ENCODE peak calls at places on chromosomes 4 and X, in ten cellular contexts. One of them, this sample, is unnamed.

GRCh38 chr4:108204518-108204917 is 35.8 kb upstream of the LEF1 start:
- DNase-seq in OCI-LY7: no peak
- DNase-seq in breast epithelium: no peak
- DNase-seq in GM12878: no peak
- DNase-seq in dorsolateral prefrontal cortex: no peak
- DNase-seq in AG04450: no peak
- DNase-seq in heart left ventricle: no peak
- DNase-seq in hepatocyte: no peak
- DNase-seq in GM12865: no peak
- DNase-seq in psoas muscle: no peak
- DNase-seq in this sample: no peak

GRCh38 chr4:58553679-58554078 is 1443.5 kb upstream of the IGFBP7 start:
- DNase-seq in breast epithelium: no peak
- DNase-seq in dorsolateral prefrontal cortex: no peak
- DNase-seq in OCI-LY7: no peak
- DNase-seq in GM12865: no peak
- DNase-seq in psoas muscle: no peak
- DNase-seq in heart left ventricle: no peak
- DNase-seq in GM12878: no peak
- DNase-seq in hepatocyte: no peak
- DNase-seq in AG04450: no peak
- DNase-seq in this sample: no peak

GRCh38 chrX:101483705-101484104 is 1.6 kb upstream of the ARMCX4 start:
- DNase-seq in psoas muscle: no peak
- DNase-seq in breast epithelium: no peak
- DNase-seq in dorsolateral prefrontal cortex: no peak
- DNase-seq in GM12865: no peak
- DNase-seq in OCI-LY7: no peak
- DNase-seq in hepatocyte: no peak
- DNase-seq in heart left ventricle: no peak
- DNase-seq in GM12878: no peak
- DNase-seq in AG04450: no peak
- DNase-seq in this sample: no peak

GRCh38 chr4:87985097-87985886 is 9.8 kb downstream of the SPP1 start:
- DNase-seq in OCI-LY7: peak
- DNase-seq in dorsolateral prefrontal cortex: peak
- DNase-seq in heart left ventricle: peak
- DNase-seq in breast epithelium: no peak
- DNase-seq in psoas muscle: peak
- DNase-seq in GM12865: peak
- DNase-seq in hepatocyte: peak
- DNase-seq in GM12878: no peak
- DNase-seq in AG04450: no peak
- DNase-seq in this sample: no peak

GRCh38 chrX:136689441-136689840 is 41.5 kb downstream of the CD40LG start:
- DNase-seq in hepatocyte: no peak
- DNase-seq in OCI-LY7: no peak
- DNase-seq in dorsolateral prefrontal cortex: no peak
- DNase-seq in AG04450: no peak
- DNase-seq in GM12865: peak
- DNase-seq in breast epithelium: no peak
- DNase-seq in psoas muscle: no peak
- DNase-seq in GM12878: no peak
- DNase-seq in heart left ventricle: no peak
- DNase-seq in this sample: no peak

GRCh38 chrX:107831071-107831470 is 5.4 kb downstream of the MID2 start:
- DNase-seq in GM12878: no peak
- DNase-seq in dorsolateral prefrontal cortex: no peak
- DNase-seq in AG04450: no peak
- DNase-seq in psoas muscle: no peak
- DNase-seq in GM12865: no peak
- DNase-seq in OCI-LY7: no peak
- DNase-seq in hepatocyte: no peak
- DNase-seq in breast epithelium: no peak
- DNase-seq in heart left ventricle: no peak
- DNase-seq in this sample: no peak

GRCh38 chrX:46791927-46792825 is 33.3 kb upstream of the SLC9A7 start:
- DNase-seq in GM12878: peak
- DNase-seq in heart left ventricle: no peak
- DNase-seq in psoas muscle: no peak
- DNase-seq in breast epithelium: peak
- DNase-seq in dorsolateral prefrontal cortex: no peak
- DNase-seq in OCI-LY7: no peak
- DNase-seq in AG04450: no peak
- DNase-seq in hepatocyte: peak
- DNase-seq in GM12865: peak
- DNase-seq in this sample: peak

GRCh38 chr4:184812651-184813181 is 13.1 kb downstream of the ACSL1 start:
- DNase-seq in OCI-LY7: no peak
- DNase-seq in dorsolateral prefrontal cortex: no peak
- DNase-seq in GM12878: no peak
- DNase-seq in AG04450: no peak
- DNase-seq in psoas muscle: no peak
- DNase-seq in heart left ventricle: no peak
- DNase-seq in GM12865: no peak
- DNase-seq in hepatocyte: no peak
- DNase-seq in breast epithelium: no peak
- DNase-seq in this sample: no peak

GRCh38 chr4:136121431-136121830 is 1410.9 kb downstream of the PCDH18 start:
- DNase-seq in hepatocyte: no peak
- DNase-seq in breast epithelium: no peak
- DNase-seq in psoas muscle: no peak
- DNase-seq in GM12865: no peak
- DNase-seq in heart left ventricle: no peak
- DNase-seq in AG04450: no peak
- DNase-seq in dorsolateral prefrontal cortex: no peak
- DNase-seq in GM12878: no peak
- DNase-seq in OCI-LY7: no peak
- DNase-seq in this sample: no peak

GRCh38 chr4:55399581-55399980 is 3.8 kb downstream of the TMEM165 start:
- DNase-seq in OCI-LY7: no peak
- DNase-seq in AG04450: no peak
- DNase-seq in heart left ventricle: no peak
- DNase-seq in GM12865: no peak
- DNase-seq in hepatocyte: no peak
- DNase-seq in GM12878: no peak
- DNase-seq in psoas muscle: no peak
- DNase-seq in dorsolateral prefrontal cortex: no peak
- DNase-seq in breast epithelium: no peak
- DNase-seq in this sample: no peak

GRCh38 chr4:3299122-3299521 is 6.3 kb downstream of the RGS12 start:
- DNase-seq in AG04450: no peak
- DNase-seq in breast epithelium: no peak
- DNase-seq in heart left ventricle: peak
- DNase-seq in GM12865: no peak
- DNase-seq in GM12878: no peak
- DNase-seq in OCI-LY7: no peak
- DNase-seq in psoas muscle: no peak
- DNase-seq in hepatocyte: no peak
- DNase-seq in dorsolateral prefrontal cortex: peak
- DNase-seq in this sample: no peak
- H3K4me3 ChIP-seq in AG04450: no peak
- H3K4me3 ChIP-seq in breast epithelium: no peak
- H3K4me3 ChIP-seq in heart left ventricle: no peak
- H3K4me3 ChIP-seq in GM12865: no peak
- H3K4me3 ChIP-seq in GM12878: no peak
- H3K4me3 ChIP-seq in OCI-LY7: no peak
- H3K4me3 ChIP-seq in psoas muscle: no peak
- H3K4me3 ChIP-seq in hepatocyte: no peak
- H3K4me3 ChIP-seq in dorsolateral prefrontal cortex: no peak
- H3K4me3 ChIP-seq in this sample: no peak

DNA sequence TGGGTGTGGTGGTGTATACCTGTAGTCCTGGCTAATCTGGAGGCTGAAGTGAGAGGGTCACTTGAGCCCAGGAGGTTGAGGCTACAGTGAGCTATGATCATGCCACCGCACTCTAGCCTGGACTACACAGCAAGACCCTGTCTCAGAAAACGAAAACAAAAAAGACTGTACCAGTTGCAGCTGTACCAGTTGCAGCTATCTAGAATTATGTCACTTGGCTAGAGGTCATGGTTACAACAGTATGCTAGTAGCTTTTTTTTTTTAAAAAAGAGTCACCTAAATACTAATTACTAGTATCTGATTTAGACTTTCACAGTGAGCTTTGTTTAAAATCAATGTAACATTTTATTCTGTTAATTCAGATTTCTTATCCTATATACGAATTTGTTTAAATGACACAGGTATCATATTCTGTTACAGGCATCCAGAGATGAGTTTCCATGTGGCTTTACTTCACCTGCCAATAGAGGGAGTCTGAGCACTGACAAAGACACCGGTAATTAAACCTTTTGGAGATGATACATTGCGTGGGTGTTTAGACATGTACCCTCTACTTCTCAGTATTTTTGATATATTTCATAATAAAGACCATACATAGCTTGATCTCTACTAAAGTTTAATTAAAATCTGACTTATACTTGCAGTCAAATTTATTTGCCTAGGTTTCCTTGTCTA is 100.2 kb upstream of the IL13RA1 start:
- DNase-seq in breast epithelium: no peak
- DNase-seq in GM12878: no peak
- DNase-seq in heart left ventricle: no peak
- DNase-seq in hepatocyte: no peak
- DNase-seq in AG04450: no peak
- DNase-seq in psoas muscle: no peak
- DNase-seq in OCI-LY7: peak
- DNase-seq in dorsolateral prefrontal cortex: no peak
- DNase-seq in GM12865: peak
- DNase-seq in this sample: no peak
- TF ChIP-seq CTCF in breast epithelium: no peak
- TF ChIP-seq CTCF in GM12878: peak
- TF ChIP-seq CTCF in heart left ventricle: peak
- TF ChIP-seq CTCF in hepatocyte: peak
- TF ChIP-seq CTCF in AG04450: peak
- TF ChIP-seq CTCF in psoas muscle: peak
- TF ChIP-seq CTCF in OCI-LY7: peak
- TF ChIP-seq CTCF in dorsolateral prefrontal cortex: peak
- TF ChIP-seq CTCF in GM12865: peak
- TF ChIP-seq CTCF in this sample: peak

GRCh38 chrX:72029473-72030411 is 102.0 kb downstream of the RTL5 start:
- DNase-seq in OCI-LY7: no peak
- DNase-seq in psoas muscle: no peak
- DNase-seq in hepatocyte: peak
- DNase-seq in dorsolateral prefrontal cortex: no peak
- DNase-seq in heart left ventricle: no peak
- DNase-seq in breast epithelium: peak
- DNase-seq in AG04450: peak
- DNase-seq in GM12878: no peak
- DNase-seq in GM12865: no peak
- DNase-seq in this sample: peak
- H3K4me3 ChIP-seq in OCI-LY7: no peak
- H3K4me3 ChIP-seq in psoas muscle: no peak
- H3K4me3 ChIP-seq in hepatocyte: no peak
- H3K4me3 ChIP-seq in dorsolateral prefrontal cortex: no peak
- H3K4me3 ChIP-seq in heart left ventricle: no peak
- H3K4me3 ChIP-seq in breast epithelium: no peak
- H3K4me3 ChIP-seq in AG04450: peak
- H3K4me3 ChIP-seq in GM12878: no peak
- H3K4me3 ChIP-seq in GM12865: no peak
- H3K4me3 ChIP-seq in this sample: peak

GRCh38 chr4:122450847-122451246 is 5.7 kb downstream of the IL2 start:
- DNase-seq in hepatocyte: peak
- DNase-seq in heart left ventricle: no peak
- DNase-seq in breast epithelium: no peak
- DNase-seq in AG04450: no peak
- DNase-seq in GM12878: no peak
- DNase-seq in psoas muscle: no peak
- DNase-seq in GM12865: peak
- DNase-seq in dorsolateral prefrontal cortex: no peak
- DNase-seq in OCI-LY7: peak
- DNase-seq in this sample: peak
- TF ChIP-seq CTCF in hepatocyte: peak
- TF ChIP-seq CTCF in heart left ventricle: no peak
- TF ChIP-seq CTCF in breast epithelium: no peak
- TF ChIP-seq CTCF in AG04450: peak
- TF ChIP-seq CTCF in GM12878: peak
- TF ChIP-seq CTCF in psoas muscle: no peak
- TF ChIP-seq CTCF in GM12865: no peak
- TF ChIP-seq CTCF in dorsolateral prefrontal cortex: no peak
- TF ChIP-seq CTCF in OCI-LY7: peak
- TF ChIP-seq CTCF in this sample: peak

DNA sequence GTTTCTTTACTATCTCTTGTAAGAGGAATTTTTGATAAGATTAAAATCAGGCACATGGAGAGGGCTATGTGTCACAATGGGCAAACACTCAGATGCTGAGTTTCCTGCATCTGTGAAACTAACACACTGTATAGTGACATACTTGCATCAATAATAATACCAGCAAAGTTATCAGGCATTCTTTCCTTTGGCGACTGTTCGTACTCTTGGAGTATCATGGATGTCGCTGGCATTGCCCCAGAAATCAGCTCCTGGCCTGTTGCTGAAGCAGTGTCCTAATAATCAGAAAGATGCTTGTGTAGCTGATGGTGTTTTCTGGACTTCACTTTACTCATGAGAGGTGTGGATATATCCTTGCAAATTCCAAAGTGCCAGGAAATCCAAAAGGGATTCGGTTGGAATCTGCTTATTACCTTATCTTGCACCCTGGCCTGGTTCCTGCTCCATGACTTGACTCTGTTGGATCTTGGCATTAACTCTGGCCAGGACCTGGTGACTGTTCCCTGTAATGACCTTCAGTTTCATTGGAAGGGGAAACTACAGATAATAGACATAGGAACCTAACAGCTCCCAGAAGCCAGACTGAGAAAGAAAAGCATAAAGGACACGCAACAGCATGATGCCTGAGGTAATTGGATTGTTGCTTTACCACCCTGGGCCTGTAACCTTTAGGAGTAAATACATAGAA is 762.5 kb upstream of the GRIA3 start:
- DNase-seq in psoas muscle: no peak
- DNase-seq in GM12878: no peak
- DNase-seq in AG04450: no peak
- DNase-seq in GM12865: no peak
- DNase-seq in hepatocyte: no peak
- DNase-seq in OCI-LY7: no peak
- DNase-seq in dorsolateral prefrontal cortex: no peak
- DNase-seq in heart left ventricle: no peak
- DNase-seq in breast epithelium: no peak
- DNase-seq in this sample: no peak
- H3K4me3 ChIP-seq in psoas muscle: no peak
- H3K4me3 ChIP-seq in GM12878: no peak
- H3K4me3 ChIP-seq in AG04450: no peak
- H3K4me3 ChIP-seq in GM12865: no peak
- H3K4me3 ChIP-seq in hepatocyte: no peak
- H3K4me3 ChIP-seq in OCI-LY7: no peak
- H3K4me3 ChIP-seq in dorsolateral prefrontal cortex: no peak
- H3K4me3 ChIP-seq in heart left ventricle: no peak
- H3K4me3 ChIP-seq in breast epithelium: no peak
- H3K4me3 ChIP-seq in this sample: no peak

DNA sequence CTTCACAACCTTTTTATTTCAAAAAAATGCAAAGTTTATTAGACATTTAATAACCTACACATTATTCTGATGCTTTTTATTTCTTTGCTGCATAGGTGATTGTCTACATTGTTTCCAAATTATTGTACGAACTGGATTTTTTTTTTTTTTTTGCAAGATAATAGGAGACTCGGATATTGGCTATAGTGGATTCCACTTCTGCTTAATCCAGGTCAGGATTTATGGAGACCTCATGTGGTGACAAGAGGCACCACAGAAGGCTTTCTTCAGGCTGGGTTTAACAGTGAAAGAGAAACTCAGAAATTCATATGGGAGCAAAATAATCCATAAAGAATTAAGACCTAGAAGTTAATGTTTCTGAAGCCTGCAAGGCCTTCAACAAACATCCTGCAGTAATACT is 2.4 kb upstream of the SLIT2 start:
- DNase-seq in AG04450: no peak
- DNase-seq in hepatocyte: peak
- DNase-seq in breast epithelium: no peak
- DNase-seq in GM12865: no peak
- DNase-seq in GM12878: no peak
- DNase-seq in dorsolateral prefrontal cortex: no peak
- DNase-seq in heart left ventricle: no peak
- DNase-seq in OCI-LY7: no peak
- DNase-seq in psoas muscle: no peak
- DNase-seq in this sample: no peak
- TF ChIP-seq CTCF in AG04450: peak
- TF ChIP-seq CTCF in hepatocyte: peak
- TF ChIP-seq CTCF in breast epithelium: peak
- TF ChIP-seq CTCF in GM12865: no peak
- TF ChIP-seq CTCF in GM12878: peak
- TF ChIP-seq CTCF in dorsolateral prefrontal cortex: peak
- TF ChIP-seq CTCF in heart left ventricle: no peak
- TF ChIP-seq CTCF in OCI-LY7: no peak
- TF ChIP-seq CTCF in psoas muscle: peak
- TF ChIP-seq CTCF in this sample: peak